ENCODE peak calls at places on chromosomes 16 and 17, in eight cellular contexts. F is prostate gland; B is CD8-positive, alpha-beta memory T cell; Y is breast epithelium; P is body of pancreas; K is left ventricle myocardium inferior; Z is testis; O is tibial nerve. H is an unnamed sample.

GRCh38 chr17:65586899-65587298 is 25.5 kb upstream of the AXIN2 start:
- DNase-seq in Z (no peak), P (no peak), K (no peak), F (no peak), Y (no peak), B (no peak), O (no peak), H (no peak)

GRCh38 chr16:80804451-80805383 is at the start of gene CDYL2:
- DNase-seq in F (peak; percentile 43), K (peak; percentile 48), Y (no peak), P (peak; percentile 69), B (peak; percentile 28), Z (no peak), O (no peak), H (peak; percentile 52)

GRCh38 chr16:69123894-69124293 is 8.5 kb downstream of the CHTF8 start:
- DNase-seq in B (peak; percentile 55), P (peak; percentile 80), Z (peak; percentile 62), O (peak; percentile 30), Y (no peak), K (no peak), F (no peak), H (no peak)

GRCh38 chr17:2837147-2837561 is 40.9 kb downstream of the RAP1GAP2 start:
- DNase-seq in K (no peak), Y (no peak), O (no peak), F (no peak), B (no peak), P (no peak), Z (no peak), H (no peak)

GRCh38 chr17:82492647-82493516 is 26.6 kb upstream of the FOXK2 start:
- DNase-seq in F (no peak), Z (no peak), O (no peak), B (no peak), K (no peak), P (no peak), Y (no peak), H (peak; percentile 86)

GRCh38 chr17:7027335-7027734 is 4.5 kb downstream of the BCL6B start:
- DNase-seq in Z (no peak), B (no peak), F (no peak), Y (no peak), P (no peak), O (no peak), K (no peak), H (no peak)

GRCh38 chr17:70588003-70588402 is 418.7 kb downstream of the KCNJ2 start:
- DNase-seq in Z (no peak), P (no peak), Y (no peak), F (no peak), B (no peak), O (no peak), K (no peak), H (no peak)

GRCh38 chr17:13429201-13429600 is 172.5 kb downstream of the HS3ST3A1 start:
- DNase-seq in B (no peak), F (no peak), Z (no peak), P (no peak), Y (no peak), K (no peak), O (peak; percentile 16), H (no peak)

GRCh38 chr17:42457107-42457787 is 1.4 kb upstream of the ATP6V0A1 start:
- DNase-seq in F (no peak), Y (no peak), Z (no peak), O (peak; percentile 34), P (no peak), B (no peak), K (no peak), H (no peak)

GRCh38 chr17:20955437-20956323 is 87.1 kb downstream of the USP22 start:
- DNase-seq in O (peak; percentile 26), Y (no peak), Z (no peak), P (no peak), F (peak; percentile 34), B (no peak), K (peak; percentile 27), H (no peak)

GRCh38 chr16:66714659-66715307 is 18.2 kb upstream of the CMTM4 start:
- DNase-seq in K (no peak), O (no peak), Z (no peak), Y (no peak), F (no peak), B (no peak), P (no peak), H (no peak)

GRCh38 chr17:40582328-40582901 is 17.1 kb upstream of the CCR7 start:
- DNase-seq in Y (peak; percentile 94), F (peak; percentile 83), P (peak; percentile 27), K (peak; percentile 42), B (peak; percentile 24), O (no peak), Z (no peak), H (no peak)

GRCh38 chr17:79878346-79878745 is 39.1 kb upstream of the CBX4 start:
- DNase-seq in O (no peak), Y (no peak), B (no peak), P (no peak), K (no peak), F (no peak), Z (no peak), H (no peak)

GRCh38 chr17:81142301-81143199 is 22.8 kb upstream of the PVALEF start:
- DNase-seq in F (peak; percentile 66), P (peak; percentile 91), O (peak; percentile 88), Y (peak; percentile 78), Z (peak; percentile 90), K (peak; percentile 78), B (peak; percentile 32), H (peak; percentile 88)

GRCh38 chr17:32609085-32609484 is 122.3 kb downstream of the CDK5R1 start:
- DNase-seq in Y (peak; percentile 58), O (peak; percentile 8), B (peak; percentile 47), F (peak; percentile 59), P (peak; percentile 68), K (peak; percentile 56), Z (no peak), H (peak; percentile 55)

GRCh38 chr16:58551496-58551895 is 36.2 kb downstream of the SETD6 start:
- DNase-seq in B (no peak), F (no peak), K (peak; percentile 56), Z (no peak), Y (no peak), P (no peak), O (no peak), H (no peak)

GRCh38 chr17:46777943-46778915 is 40.3 kb downstream of the WNT3 start:
- DNase-seq in P (no peak), Z (no peak), O (no peak), F (no peak), K (no peak), B (no peak), Y (no peak), H (peak; percentile 7)

GRCh38 chr17:63993368-63993990 is 4.7 kb upstream of the PRR29 start:
- DNase-seq in P (no peak), K (peak; percentile 9), F (no peak), Z (no peak), B (peak; percentile 35), Y (no peak), O (no peak), H (peak; percentile 38)

GRCh38 chr16:84062734-84063640 is 20.4 kb upstream of the SLC38A8 start:
- DNase-seq in F (peak; percentile 51), B (peak; percentile 46), P (peak; percentile 82), K (peak; percentile 81), Y (peak; percentile 32), O (peak; percentile 71), Z (peak; percentile 93), H (peak; percentile 92)

GRCh38 chr16:5018791-5019190 is 14.9 kb downstream of the NAGPA start:
- DNase-seq in O (peak; percentile 18), K (no peak), F (no peak), Z (peak; percentile 76), Y (no peak), B (no peak), P (no peak), H (no peak)

GRCh38 chr17:17401271-17401781 is 75.5 kb upstream of the MED9 start:
- DNase-seq in Z (peak; percentile 82), O (no peak), F (no peak), B (no peak), K (no peak), P (peak; percentile 43), Y (no peak), H (no peak)

GRCh38 chr17:58335061-58335731 is 6.6 kb upstream of the TSPOAP1 start:
- DNase-seq in P (no peak), K (no peak), Z (peak; percentile 46), Y (no peak), O (no peak), B (no peak), F (no peak), H (no peak)

GRCh38 chr16:71629617-71630016 is 3.6 kb downstream of the MARVELD3 start:
- DNase-seq in K (no peak), Z (no peak), F (peak; percentile 42), Y (no peak), O (no peak), B (no peak), P (peak; percentile 84), H (no peak)

GRCh38 chr17:31266042-31266441 is 31.0 kb downstream of the OMG start:
- DNase-seq in Z (no peak), F (no peak), O (no peak), P (no peak), K (no peak), Y (no peak), B (no peak), H (no peak)

GRCh38 chr16:89287777-89288576 is 70.5 kb downstream of the ZNF778 start:
- DNase-seq in P (no peak), O (no peak), K (no peak), B (no peak), Y (no peak), Z (no peak), F (no peak), H (no peak)

GRCh38 chr16:85173077-85173980 is 61.1 kb upstream of the CIBAR2 start:
- DNase-seq in B (no peak), O (no peak), F (no peak), Z (peak; percentile 92), K (no peak), Y (no peak), P (no peak), H (no peak)
- H3K4me1 ChIP-seq in B (no peaks in the 10 kb centered on the region), O (peaks cover 15% of the 10 kb centered on the region), F (peaks cover 4% of the 10 kb centered on the region), Z (peaks cover 66% of the 10 kb centered on the region), K (peaks cover 82% of the 10 kb centered on the region), Y (no peaks in the 10 kb centered on the region), P (peaks cover 56% of the 10 kb centered on the region), H (no peaks in the 10 kb centered on the region)

DNA sequence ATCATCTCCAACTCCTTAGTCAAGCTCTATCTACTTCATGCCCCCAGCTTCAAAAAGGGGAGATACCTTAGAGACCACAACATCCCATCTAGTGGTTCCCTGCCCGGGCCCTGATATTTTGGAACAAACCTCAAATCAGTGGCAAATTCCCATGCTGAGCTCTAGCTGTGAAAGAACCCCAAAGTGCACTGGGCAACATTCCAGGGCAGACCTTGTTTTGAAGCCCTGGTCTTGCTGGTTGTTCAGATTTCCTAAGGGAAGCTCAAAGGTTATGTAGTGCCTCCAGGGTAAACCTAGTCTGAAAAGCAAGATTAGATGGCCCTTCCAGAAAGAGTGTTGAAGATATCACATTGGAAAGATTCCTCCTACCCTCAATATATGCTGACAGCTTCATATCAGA is 16.3 kb downstream of the FAM117A start:
- DNase-seq in Y (no peak), Z (no peak), O (no peak), P (no peak), F (no peak), B (no peak), K (no peak), H (no peak)
- H3K4me3 ChIP-seq in Y (no peak overlapping the region), Z (no peak overlapping the region), O (no peak overlapping the region), P (no peak overlapping the region), F (no peak overlapping the region), B (peak overlapping the region; percentile 26), K (no peak overlapping the region), H (no peak overlapping the region)

GRCh38 chr17:60757437-60757836 is 79.8 kb downstream of the BCAS3 start:
- DNase-seq in Y (no peak), P (no peak), F (no peak), K (no peak), B (no peak), O (no peak), Z (no peak), H (no peak)
- H3K4me1 ChIP-seq in Y (no peaks in the 10 kb centered on the region), P (no peaks in the 10 kb centered on the region), F (no peaks in the 10 kb centered on the region), K (no peaks in the 10 kb centered on the region), B (no peaks in the 10 kb centered on the region), O (no peaks in the 10 kb centered on the region), Z (no peaks in the 10 kb centered on the region), H (no peaks in the 10 kb centered on the region)

GRCh38 chr16:49634235-49635008 is 221.5 kb downstream of the ZNF423 start:
- DNase-seq in F (no peak), P (no peak), K (no peak), O (no peak), B (no peak), Y (no peak), Z (no peak), H (peak; percentile 57)
- H3K4me3 ChIP-seq in F (no peak overlapping the region), P (no peak overlapping the region), K (no peak overlapping the region), O (no peak overlapping the region), B (no peak overlapping the region), Y (no peak overlapping the region), Z (no peak overlapping the region), H (no peak overlapping the region)

H was measured in aorta.